ENCODE peak calls at places on chromosomes 7 and 10, in nine cellular contexts. One of them, this sample, is unnamed.
A peak's percentile ranks its signal among the peaks of the same experiment; 100 is the strongest.

GRCh38 chr10:22245567-22245966 is 27.8 kb upstream of the EBLN1 start:
- DNase-seq in gastrocnemius medialis: no peak
- DNase-seq in CD4-positive, alpha-beta T cell: no peak
- DNase-seq in hepatocyte: no peak
- DNase-seq in AG08395: peak; percentile 69
- DNase-seq in posterior vena cava: no peak
- DNase-seq in endothelial cell of umbilical vein: peak; percentile 35
- DNase-seq in astrocyte of the spinal cord: peak; percentile 6
- DNase-seq in neural progenitor cell: peak; percentile 8
- DNase-seq in this sample: no peak

GRCh38 chr7:18860226-18860625 is 257.2 kb downstream of the TWIST1 start:
- DNase-seq in gastrocnemius medialis: no peak
- DNase-seq in CD4-positive, alpha-beta T cell: no peak
- DNase-seq in hepatocyte: no peak
- DNase-seq in AG08395: no peak
- DNase-seq in posterior vena cava: no peak
- DNase-seq in endothelial cell of umbilical vein: no peak
- DNase-seq in astrocyte of the spinal cord: no peak
- DNase-seq in neural progenitor cell: no peak
- DNase-seq in this sample: no peak

GRCh38 chr7:101582971-101583370 is 46.1 kb downstream of the MYL10 start:
- DNase-seq in gastrocnemius medialis: no peak
- DNase-seq in CD4-positive, alpha-beta T cell: no peak
- DNase-seq in hepatocyte: no peak
- DNase-seq in AG08395: no peak
- DNase-seq in posterior vena cava: no peak
- DNase-seq in endothelial cell of umbilical vein: no peak
- DNase-seq in astrocyte of the spinal cord: no peak
- DNase-seq in neural progenitor cell: no peak
- DNase-seq in this sample: no peak

GRCh38 chr10:92757066-92757716 is 67.4 kb downstream of the HHEX start:
- DNase-seq in gastrocnemius medialis: peak; percentile 66
- DNase-seq in CD4-positive, alpha-beta T cell: no peak
- DNase-seq in hepatocyte: peak; percentile 42
- DNase-seq in AG08395: peak; percentile 71
- DNase-seq in posterior vena cava: peak; percentile 95
- DNase-seq in endothelial cell of umbilical vein: peak; percentile 93
- DNase-seq in astrocyte of the spinal cord: peak; percentile 71
- DNase-seq in neural progenitor cell: peak; percentile 59
- DNase-seq in this sample: peak; percentile 75

GRCh38 chr7:232571-233455 is 40.4 kb downstream of the FAM20C start:
- DNase-seq in gastrocnemius medialis: no peak
- DNase-seq in CD4-positive, alpha-beta T cell: no peak
- DNase-seq in hepatocyte: no peak
- DNase-seq in AG08395: peak; percentile 81
- DNase-seq in posterior vena cava: peak; percentile 86
- DNase-seq in endothelial cell of umbilical vein: peak; percentile 13
- DNase-seq in astrocyte of the spinal cord: peak; percentile 86
- DNase-seq in neural progenitor cell: no peak
- DNase-seq in this sample: no peak

GRCh38 chr7:39650676-39651075 is 27.3 kb downstream of the RALA start:
- DNase-seq in gastrocnemius medialis: peak; percentile 67
- DNase-seq in CD4-positive, alpha-beta T cell: no peak
- DNase-seq in hepatocyte: no peak
- DNase-seq in AG08395: peak; percentile 83
- DNase-seq in posterior vena cava: no peak
- DNase-seq in endothelial cell of umbilical vein: peak; percentile 26
- DNase-seq in astrocyte of the spinal cord: peak; percentile 71
- DNase-seq in neural progenitor cell: no peak
- DNase-seq in this sample: no peak

GRCh38 chr7:115447495-115447894 is 525.6 kb downstream of the MDFIC start:
- DNase-seq in gastrocnemius medialis: no peak
- DNase-seq in CD4-positive, alpha-beta T cell: no peak
- DNase-seq in hepatocyte: no peak
- DNase-seq in AG08395: no peak
- DNase-seq in posterior vena cava: no peak
- DNase-seq in endothelial cell of umbilical vein: no peak
- DNase-seq in astrocyte of the spinal cord: no peak
- DNase-seq in neural progenitor cell: no peak
- DNase-seq in this sample: no peak

GRCh38 chr10:69714572-69714971 is 84.5 kb downstream of the FAM241B start:
- DNase-seq in gastrocnemius medialis: no peak
- DNase-seq in CD4-positive, alpha-beta T cell: no peak
- DNase-seq in hepatocyte: no peak
- DNase-seq in AG08395: no peak
- DNase-seq in posterior vena cava: no peak
- DNase-seq in endothelial cell of umbilical vein: no peak
- DNase-seq in astrocyte of the spinal cord: no peak
- DNase-seq in neural progenitor cell: no peak
- DNase-seq in this sample: no peak

GRCh38 chr7:149267733-149268132 is 5.7 kb downstream of the ZNF783 start:
- DNase-seq in gastrocnemius medialis: no peak
- DNase-seq in CD4-positive, alpha-beta T cell: no peak
- DNase-seq in hepatocyte: no peak
- DNase-seq in AG08395: no peak
- DNase-seq in posterior vena cava: no peak
- DNase-seq in endothelial cell of umbilical vein: no peak
- DNase-seq in astrocyte of the spinal cord: no peak
- DNase-seq in neural progenitor cell: no peak
- DNase-seq in this sample: no peak

GRCh38 chr7:7978860-7979259 is 10.3 kb downstream of the GLCCI1 start:
- DNase-seq in gastrocnemius medialis: no peak
- DNase-seq in CD4-positive, alpha-beta T cell: no peak
- DNase-seq in hepatocyte: no peak
- DNase-seq in AG08395: no peak
- DNase-seq in posterior vena cava: no peak
- DNase-seq in endothelial cell of umbilical vein: peak; percentile 13
- DNase-seq in astrocyte of the spinal cord: no peak
- DNase-seq in neural progenitor cell: no peak
- DNase-seq in this sample: no peak

GRCh38 chr7:50068850-50069551 is 24.0 kb downstream of the ZPBP start:
- DNase-seq in gastrocnemius medialis: no peak
- DNase-seq in CD4-positive, alpha-beta T cell: no peak
- DNase-seq in hepatocyte: peak; percentile 58
- DNase-seq in AG08395: no peak
- DNase-seq in posterior vena cava: no peak
- DNase-seq in endothelial cell of umbilical vein: no peak
- DNase-seq in astrocyte of the spinal cord: peak; percentile 67
- DNase-seq in neural progenitor cell: no peak
- DNase-seq in this sample: no peak

GRCh38 chr10:110501142-110501937 is 3.6 kb downstream of the DUSP5 start:
- DNase-seq in gastrocnemius medialis: peak; percentile 60
- DNase-seq in CD4-positive, alpha-beta T cell: no peak
- DNase-seq in hepatocyte: peak; percentile 92
- DNase-seq in AG08395: peak; percentile 88
- DNase-seq in posterior vena cava: peak; percentile 94
- DNase-seq in endothelial cell of umbilical vein: peak; percentile 92
- DNase-seq in astrocyte of the spinal cord: peak; percentile 96
- DNase-seq in neural progenitor cell: peak; percentile 56
- DNase-seq in this sample: peak; percentile 74

GRCh38 chr10:1411956-1412355 is 325.4 kb downstream of the ADARB2 start:
- DNase-seq in gastrocnemius medialis: no peak
- DNase-seq in CD4-positive, alpha-beta T cell: no peak
- DNase-seq in hepatocyte: no peak
- DNase-seq in AG08395: no peak
- DNase-seq in posterior vena cava: no peak
- DNase-seq in endothelial cell of umbilical vein: no peak
- DNase-seq in astrocyte of the spinal cord: no peak
- DNase-seq in neural progenitor cell: no peak
- DNase-seq in this sample: no peak

GRCh38 chr7:82818091-82818620 is 344.5 kb downstream of the PCLO start:
- DNase-seq in gastrocnemius medialis: no peak
- DNase-seq in CD4-positive, alpha-beta T cell: no peak
- DNase-seq in hepatocyte: no peak
- DNase-seq in AG08395: no peak
- DNase-seq in posterior vena cava: no peak
- DNase-seq in endothelial cell of umbilical vein: no peak
- DNase-seq in astrocyte of the spinal cord: no peak
- DNase-seq in neural progenitor cell: peak; percentile 79
- DNase-seq in this sample: no peak

GRCh38 chr10:20598590-20598989 is 298.5 kb downstream of the NEBL start:
- DNase-seq in gastrocnemius medialis: peak; percentile 44
- DNase-seq in CD4-positive, alpha-beta T cell: no peak
- DNase-seq in hepatocyte: peak; percentile 54
- DNase-seq in AG08395: peak; percentile 88
- DNase-seq in posterior vena cava: peak; percentile 89
- DNase-seq in endothelial cell of umbilical vein: no peak
- DNase-seq in astrocyte of the spinal cord: peak; percentile 96
- DNase-seq in neural progenitor cell: no peak
- DNase-seq in this sample: no peak

GRCh38 chr10:45460235-45460878 is 86.3 kb downstream of the ALOX5 start:
- DNase-seq in gastrocnemius medialis: no peak
- DNase-seq in CD4-positive, alpha-beta T cell: no peak
- DNase-seq in hepatocyte: no peak
- DNase-seq in AG08395: no peak
- DNase-seq in posterior vena cava: no peak
- DNase-seq in endothelial cell of umbilical vein: no peak
- DNase-seq in astrocyte of the spinal cord: no peak
- DNase-seq in neural progenitor cell: no peak
- DNase-seq in this sample: no peak

GRCh38 chr10:109972372-109973001 is 35.3 kb upstream of the ADD3 start:
- DNase-seq in gastrocnemius medialis: no peak
- DNase-seq in CD4-positive, alpha-beta T cell: no peak
- DNase-seq in hepatocyte: no peak
- DNase-seq in AG08395: no peak
- DNase-seq in posterior vena cava: no peak
- DNase-seq in endothelial cell of umbilical vein: no peak
- DNase-seq in astrocyte of the spinal cord: no peak
- DNase-seq in neural progenitor cell: no peak
- DNase-seq in this sample: no peak

GRCh38 chr10:110410329-110411046 is 87.2 kb upstream of the DUSP5 start:
- DNase-seq in gastrocnemius medialis: no peak
- DNase-seq in CD4-positive, alpha-beta T cell: no peak
- DNase-seq in hepatocyte: peak; percentile 82
- DNase-seq in AG08395: peak; percentile 96
- DNase-seq in posterior vena cava: peak; percentile 88
- DNase-seq in endothelial cell of umbilical vein: peak; percentile 89
- DNase-seq in astrocyte of the spinal cord: peak; percentile 93
- DNase-seq in neural progenitor cell: no peak
- DNase-seq in this sample: no peak

GRCh38 chr7:68505721-68506120 is 1092.6 kb upstream of the AUTS2 start:
- DNase-seq in gastrocnemius medialis: no peak
- DNase-seq in CD4-positive, alpha-beta T cell: no peak
- DNase-seq in hepatocyte: no peak
- DNase-seq in AG08395: no peak
- DNase-seq in posterior vena cava: no peak
- DNase-seq in endothelial cell of umbilical vein: no peak
- DNase-seq in astrocyte of the spinal cord: no peak
- DNase-seq in neural progenitor cell: no peak
- DNase-seq in this sample: no peak

GRCh38 chr7:94368371-94368791 is 26.3 kb upstream of the COL1A2 start:
- DNase-seq in gastrocnemius medialis: no peak
- DNase-seq in CD4-positive, alpha-beta T cell: no peak
- DNase-seq in hepatocyte: peak; percentile 77
- DNase-seq in AG08395: peak; percentile 68
- DNase-seq in posterior vena cava: no peak
- DNase-seq in endothelial cell of umbilical vein: peak; percentile 97
- DNase-seq in astrocyte of the spinal cord: peak; percentile 95
- DNase-seq in neural progenitor cell: peak; percentile 25
- DNase-seq in this sample: no peak

GRCh38 chr7:158572000-158572828 is 15.4 kb downstream of the PTPRN2 start:
- DNase-seq in gastrocnemius medialis: no peak
- DNase-seq in CD4-positive, alpha-beta T cell: no peak
- DNase-seq in hepatocyte: no peak
- DNase-seq in AG08395: no peak
- DNase-seq in posterior vena cava: no peak
- DNase-seq in endothelial cell of umbilical vein: no peak
- DNase-seq in astrocyte of the spinal cord: no peak
- DNase-seq in neural progenitor cell: peak; percentile 30
- DNase-seq in this sample: no peak

GRCh38 chr10:71399946-71400345 is 3.2 kb downstream of the CDH23 start:
- DNase-seq in gastrocnemius medialis: no peak
- DNase-seq in CD4-positive, alpha-beta T cell: no peak
- DNase-seq in hepatocyte: no peak
- DNase-seq in AG08395: no peak
- DNase-seq in posterior vena cava: no peak
- DNase-seq in endothelial cell of umbilical vein: no peak
- DNase-seq in astrocyte of the spinal cord: no peak
- DNase-seq in neural progenitor cell: no peak
- DNase-seq in this sample: no peak

GRCh38 chr10:100057948-100058347 is 23.7 kb downstream of the CPN1 start:
- DNase-seq in gastrocnemius medialis: no peak
- DNase-seq in CD4-positive, alpha-beta T cell: no peak
- DNase-seq in hepatocyte: no peak
- DNase-seq in AG08395: no peak
- DNase-seq in posterior vena cava: no peak
- DNase-seq in endothelial cell of umbilical vein: no peak
- DNase-seq in astrocyte of the spinal cord: no peak
- DNase-seq in neural progenitor cell: no peak
- DNase-seq in this sample: no peak

This sample was measured in GM06990.